ENCODE peak calls at places on chromosomes 13 and 19, in nine cellular contexts. One of them, this sample, is unnamed.

GRCh38 chr13:51977606-51978005 is 33.6 kb downstream of the ATP7B start:
- DNase-seq in HCT116: no peak
- DNase-seq in SK-N-SH: no peak
- DNase-seq in GM23248: no peak
- DNase-seq in PC-3: no peak
- DNase-seq in hepatocyte: no peak
- DNase-seq in GM23338: no peak
- DNase-seq in neural progenitor cell: no peak
- DNase-seq in MM.1S: no peak
- DNase-seq in this sample: no peak

GRCh38 chr19:16594681-16595091 is 22.5 kb upstream of the SLC35E1 start:
- DNase-seq in GM23338: no peak
- DNase-seq in GM23248: no peak
- DNase-seq in SK-N-SH: no peak
- DNase-seq in neural progenitor cell: no peak
- DNase-seq in MM.1S: peak; percentile 85
- DNase-seq in hepatocyte: no peak
- DNase-seq in HCT116: no peak
- DNase-seq in PC-3: no peak
- DNase-seq in this sample: no peak

GRCh38 chr19:46115396-46116109 is 8.9 kb downstream of the IGFL3 start:
- DNase-seq in neural progenitor cell: no peak
- DNase-seq in hepatocyte: peak; percentile 27
- DNase-seq in GM23248: peak; percentile 91
- DNase-seq in PC-3: peak; percentile 85
- DNase-seq in SK-N-SH: peak; percentile 4
- DNase-seq in HCT116: peak; percentile 33
- DNase-seq in MM.1S: peak; percentile 7
- DNase-seq in GM23338: no peak
- DNase-seq in this sample: no peak

GRCh38 chr19:33486936-33487793 is 34.4 kb downstream of the PEPD start:
- DNase-seq in HCT116: no peak
- DNase-seq in GM23248: no peak
- DNase-seq in GM23338: no peak
- DNase-seq in PC-3: no peak
- DNase-seq in MM.1S: no peak
- DNase-seq in neural progenitor cell: no peak
- DNase-seq in hepatocyte: no peak
- DNase-seq in SK-N-SH: peak; percentile 16
- DNase-seq in this sample: no peak

GRCh38 chr19:7799640-7800355 is 30.2 kb upstream of the EVI5L start:
- DNase-seq in MM.1S: peak; percentile 63
- DNase-seq in GM23338: peak; percentile 94
- DNase-seq in PC-3: peak; percentile 94
- DNase-seq in hepatocyte: peak; percentile 85
- DNase-seq in GM23248: peak; percentile 87
- DNase-seq in HCT116: peak; percentile 76
- DNase-seq in neural progenitor cell: peak; percentile 91
- DNase-seq in SK-N-SH: peak; percentile 73
- DNase-seq in this sample: peak; percentile 76

GRCh38 chr13:45162194-45162593 is 38.7 kb downstream of the KCTD4 start:
- DNase-seq in PC-3: peak; percentile 38
- DNase-seq in hepatocyte: peak; percentile 13
- DNase-seq in GM23338: no peak
- DNase-seq in HCT116: no peak
- DNase-seq in GM23248: peak; percentile 43
- DNase-seq in MM.1S: no peak
- DNase-seq in neural progenitor cell: no peak
- DNase-seq in SK-N-SH: no peak
- DNase-seq in this sample: no peak

GRCh38 chr13:41864658-41865057 is 96.3 kb downstream of the VWA8 start:
- DNase-seq in HCT116: no peak
- DNase-seq in MM.1S: no peak
- DNase-seq in PC-3: no peak
- DNase-seq in GM23248: peak; percentile 12
- DNase-seq in hepatocyte: no peak
- DNase-seq in SK-N-SH: no peak
- DNase-seq in GM23338: no peak
- DNase-seq in neural progenitor cell: no peak
- DNase-seq in this sample: no peak

GRCh38 chr13:43767351-43767901 is 19.3 kb downstream of the ENOX1 start:
- DNase-seq in PC-3: no peak
- DNase-seq in SK-N-SH: peak; percentile 76
- DNase-seq in neural progenitor cell: no peak
- DNase-seq in GM23338: no peak
- DNase-seq in hepatocyte: no peak
- DNase-seq in GM23248: peak; percentile 33
- DNase-seq in MM.1S: no peak
- DNase-seq in HCT116: no peak
- DNase-seq in this sample: no peak

GRCh38 chr13:59464926-59465325 is 698.8 kb downstream of the DIAPH3 start:
- DNase-seq in hepatocyte: no peak
- DNase-seq in SK-N-SH: no peak
- DNase-seq in HCT116: no peak
- DNase-seq in GM23338: no peak
- DNase-seq in MM.1S: no peak
- DNase-seq in PC-3: peak; percentile 3
- DNase-seq in GM23248: no peak
- DNase-seq in neural progenitor cell: no peak
- DNase-seq in this sample: no peak

GRCh38 chr19:35784401-35785086 is 9.2 kb downstream of the ARHGAP33 start:
- DNase-seq in GM23338: peak; percentile 95
- DNase-seq in MM.1S: no peak
- DNase-seq in hepatocyte: peak; percentile 46
- DNase-seq in PC-3: no peak
- DNase-seq in HCT116: no peak
- DNase-seq in GM23248: no peak
- DNase-seq in SK-N-SH: no peak
- DNase-seq in neural progenitor cell: peak; percentile 87
- DNase-seq in this sample: no peak

GRCh38 chr19:14165986-14166385 is 29.6 kb upstream of the ASF1B start:
- DNase-seq in SK-N-SH: peak; percentile 36
- DNase-seq in GM23338: no peak
- DNase-seq in hepatocyte: no peak
- DNase-seq in GM23248: no peak
- DNase-seq in MM.1S: no peak
- DNase-seq in neural progenitor cell: no peak
- DNase-seq in HCT116: no peak
- DNase-seq in PC-3: no peak
- DNase-seq in this sample: no peak

GRCh38 chr13:90719452-90719851 is 628.0 kb upstream of the MIR17HG start:
- DNase-seq in SK-N-SH: no peak
- DNase-seq in HCT116: no peak
- DNase-seq in neural progenitor cell: no peak
- DNase-seq in MM.1S: no peak
- DNase-seq in GM23248: peak; percentile 24
- DNase-seq in hepatocyte: no peak
- DNase-seq in GM23338: no peak
- DNase-seq in PC-3: no peak
- DNase-seq in this sample: no peak

GRCh38 chr19:45881082-45881908 is 4.6 kb downstream of the IRF2BP1 start:
- DNase-seq in SK-N-SH: no peak
- DNase-seq in MM.1S: no peak
- DNase-seq in HCT116: no peak
- DNase-seq in GM23248: no peak
- DNase-seq in neural progenitor cell: no peak
- DNase-seq in PC-3: no peak
- DNase-seq in GM23338: no peak
- DNase-seq in hepatocyte: peak; percentile 52
- DNase-seq in this sample: no peak

GRCh38 chr13:99218545-99218944 is 17.9 kb downstream of the UBAC2 start:
- DNase-seq in HCT116: no peak
- DNase-seq in GM23338: no peak
- DNase-seq in neural progenitor cell: peak; percentile 21
- DNase-seq in hepatocyte: no peak
- DNase-seq in GM23248: no peak
- DNase-seq in SK-N-SH: no peak
- DNase-seq in MM.1S: no peak
- DNase-seq in PC-3: no peak
- DNase-seq in this sample: no peak

DNA sequence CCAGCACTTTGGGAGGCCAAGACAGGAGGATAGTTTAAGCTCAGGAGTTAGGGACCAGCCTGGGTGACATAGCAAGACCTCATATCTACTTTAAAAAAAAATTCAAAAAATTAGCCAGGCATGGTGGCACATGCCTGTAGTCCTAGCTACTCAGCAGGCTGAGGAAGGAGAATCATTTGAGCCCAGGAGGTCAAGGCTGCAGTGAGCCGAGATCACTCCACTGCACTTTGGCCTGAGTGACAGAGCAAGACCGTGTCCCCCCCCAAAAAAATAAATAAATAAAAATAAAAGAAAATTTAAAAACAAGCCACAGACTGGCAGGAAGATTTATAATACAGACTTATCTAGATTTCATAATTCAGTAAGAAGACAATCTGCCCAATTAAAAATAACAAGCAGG is 14.8 kb downstream of the PSPC1 start:
- DNase-seq in GM23248: no peak
- DNase-seq in SK-N-SH: no peak
- DNase-seq in neural progenitor cell: no peak
- DNase-seq in HCT116: no peak
- DNase-seq in PC-3: no peak
- DNase-seq in GM23338: no peak
- DNase-seq in hepatocyte: no peak
- DNase-seq in MM.1S: no peak
- DNase-seq in this sample: no peak
- TF ChIP-seq EZH2phosphoT487 in GM23248: no peak
- TF ChIP-seq EZH2phosphoT487 in SK-N-SH: no peak
- TF ChIP-seq EZH2phosphoT487 in neural progenitor cell: no peak
- TF ChIP-seq EZH2phosphoT487 in HCT116: no peak
- TF ChIP-seq EZH2phosphoT487 in PC-3: no peak
- TF ChIP-seq EZH2phosphoT487 in GM23338: no peak
- TF ChIP-seq EZH2phosphoT487 in hepatocyte: no peak
- TF ChIP-seq EZH2phosphoT487 in MM.1S: no peak
- TF ChIP-seq EZH2phosphoT487 in this sample: no peak

DNA sequence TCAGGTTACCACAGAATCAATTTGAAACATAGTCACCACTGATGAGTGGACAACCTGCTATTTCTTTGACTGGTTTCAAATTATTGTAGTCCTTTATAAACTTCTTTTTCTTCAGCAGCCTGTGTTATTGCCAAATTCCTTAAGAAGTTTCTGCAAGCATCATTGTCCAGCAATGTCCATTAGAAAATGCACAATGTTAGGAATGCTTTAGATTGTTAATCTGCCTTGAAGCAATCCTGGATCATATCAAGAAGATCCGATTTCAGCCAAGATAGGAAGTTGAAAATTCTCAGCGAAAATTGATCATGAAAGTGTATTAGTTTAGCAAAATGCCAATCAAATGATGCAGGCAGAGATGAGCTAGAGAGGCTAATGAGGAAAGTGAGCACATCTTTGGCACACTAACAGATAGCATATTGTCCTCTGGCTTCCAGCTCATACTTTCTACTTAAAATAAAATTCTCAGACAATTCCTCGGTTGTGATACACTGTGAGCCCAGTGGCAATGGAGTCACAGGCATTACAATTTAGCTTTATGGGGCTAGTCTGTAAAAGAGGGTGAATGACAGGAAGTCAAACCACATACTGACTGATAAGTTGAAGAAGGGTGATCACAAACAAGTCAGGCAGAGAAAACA is 270.5 kb downstream of the SLITRK6 start:
- DNase-seq in hepatocyte: no peak
- DNase-seq in GM23338: no peak
- DNase-seq in SK-N-SH: no peak
- DNase-seq in PC-3: peak; percentile 81
- DNase-seq in GM23248: peak; percentile 1
- DNase-seq in neural progenitor cell: no peak
- DNase-seq in MM.1S: no peak
- DNase-seq in HCT116: no peak
- DNase-seq in this sample: no peak
- H2AFZ ChIP-seq in hepatocyte: no peak overlapping the region
- H2AFZ ChIP-seq in GM23338: peak overlapping the region; percentile 6
- H2AFZ ChIP-seq in SK-N-SH: peak overlapping the region; percentile 18
- H2AFZ ChIP-seq in PC-3: peak overlapping the region; percentile 51
- H2AFZ ChIP-seq in GM23248: no peak overlapping the region
- H2AFZ ChIP-seq in neural progenitor cell: no peak overlapping the region
- H2AFZ ChIP-seq in MM.1S: no peak overlapping the region
- H2AFZ ChIP-seq in HCT116: no peak overlapping the region
- H2AFZ ChIP-seq in this sample: no peak overlapping the region

DNA sequence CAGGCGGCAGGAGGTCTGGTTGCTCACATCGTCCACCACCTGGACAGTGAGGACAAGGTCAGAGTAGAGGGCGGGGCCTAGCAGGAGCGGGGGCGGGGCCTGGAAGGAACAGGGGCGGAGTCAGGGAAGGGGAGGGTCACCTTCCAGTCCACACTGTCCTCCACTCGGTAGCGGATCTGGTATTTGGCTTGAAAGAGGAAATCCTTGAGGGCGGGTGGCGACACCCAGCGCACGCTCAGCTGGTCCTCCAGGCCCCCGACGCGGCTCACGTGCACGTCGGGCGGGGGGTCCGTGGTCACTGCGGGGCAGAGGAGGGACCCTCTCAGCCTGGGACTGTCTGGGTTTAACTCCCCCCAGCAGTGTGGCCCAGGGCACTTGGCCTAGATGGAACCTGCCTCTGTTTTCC is 8.2 kb downstream of the REX1BD start:
- DNase-seq in hepatocyte: peak; percentile 40
- DNase-seq in PC-3: peak; percentile 61
- DNase-seq in GM23248: peak; percentile 54
- DNase-seq in MM.1S: no peak
- DNase-seq in SK-N-SH: peak; percentile 89
- DNase-seq in neural progenitor cell: peak; percentile 61
- DNase-seq in HCT116: peak; percentile 10
- DNase-seq in GM23338: peak; percentile 87
- DNase-seq in this sample: no peak
- H3K4me2 ChIP-seq in hepatocyte: no peak overlapping the region
- H3K4me2 ChIP-seq in PC-3: peak overlapping the region; percentile 63
- H3K4me2 ChIP-seq in GM23248: no peak overlapping the region
- H3K4me2 ChIP-seq in MM.1S: no peak overlapping the region
- H3K4me2 ChIP-seq in SK-N-SH: no peak overlapping the region
- H3K4me2 ChIP-seq in neural progenitor cell: no peak overlapping the region
- H3K4me2 ChIP-seq in HCT116: no peak overlapping the region
- H3K4me2 ChIP-seq in GM23338: peak overlapping the region; percentile 68
- H3K4me2 ChIP-seq in this sample: no peak overlapping the region

GRCh38 chr13:38303816-38304215 is 45.8 kb upstream of the UFM1 start:
- DNase-seq in hepatocyte: no peak
- DNase-seq in HCT116: no peak
- DNase-seq in MM.1S: no peak
- DNase-seq in GM23338: no peak
- DNase-seq in neural progenitor cell: no peak
- DNase-seq in PC-3: no peak
- DNase-seq in GM23248: no peak
- DNase-seq in SK-N-SH: no peak
- DNase-seq in this sample: no peak
- TF ChIP-seq EZH2phosphoT487 in hepatocyte: no peak
- TF ChIP-seq EZH2phosphoT487 in HCT116: no peak
- TF ChIP-seq EZH2phosphoT487 in MM.1S: no peak
- TF ChIP-seq EZH2phosphoT487 in GM23338: no peak
- TF ChIP-seq EZH2phosphoT487 in neural progenitor cell: no peak
- TF ChIP-seq EZH2phosphoT487 in PC-3: no peak
- TF ChIP-seq EZH2phosphoT487 in GM23248: no peak
- TF ChIP-seq EZH2phosphoT487 in SK-N-SH: no peak
- TF ChIP-seq EZH2phosphoT487 in this sample: no peak

This sample was measured in OCI-LY7.